ENCODE peak calls at places on chromosome 1, in ten cellular contexts. X is T-helper 2 cell; Q is choroid plexus epithelial cell; G is fibroblast of mammary gland; C is NCI-H1092; T is T-helper 9 cell; E is Ammon's horn; K is AML-193; S is NCI-H2029; J is activated T-cell treated with anti-CD3 and anti-CD28 coated beads, Interleukin-2, amount 50 U/mL, for 1 hour. R is an unnamed sample.

GRCh38 chr1:169508432-169509338 is 22.9 kb upstream of the SLC19A2 start:
- DNase-seq in J (no peak), X (peak), E (no peak), G (peak), S (no peak), T (no peak), K (no peak), C (no peak), Q (peak), R (no peak)

GRCh38 chr1:23593042-23593521 is 33.8 kb upstream of the ID3 start:
- DNase-seq in J (no peak), E (no peak), S (no peak), C (no peak), G (no peak), X (no peak), T (no peak), K (no peak), Q (no peak), R (no peak)

GRCh38 chr1:82423174-82423815 is 622.6 kb downstream of the ADGRL2 start:
- DNase-seq in T (no peak), K (no peak), S (no peak), C (no peak), X (no peak), J (no peak), Q (no peak), E (no peak), G (no peak), R (no peak)

GRCh38 chr1:212215910-212216309 is 69.3 kb upstream of the PPP2R5A start:
- DNase-seq in K (no peak), E (no peak), S (no peak), C (no peak), X (no peak), G (no peak), T (no peak), Q (no peak), J (no peak), R (no peak)

GRCh38 chr1:29990304-29990703 is 733.1 kb downstream of the MATN1 start:
- DNase-seq in S (no peak), J (no peak), C (no peak), K (no peak), G (no peak), Q (no peak), X (no peak), E (no peak), T (no peak), R (no peak)

GRCh38 chr1:7207875-7208646 is 422.8 kb downstream of the CAMTA1 start:
- DNase-seq in Q (peak), G (peak), X (peak), S (peak), T (no peak), E (peak), C (peak), J (no peak), K (peak), R (peak)

GRCh38 chr1:182143825-182144661 is 82.5 kb upstream of the ZNF648 start:
- DNase-seq in C (no peak), X (no peak), E (peak), K (peak), J (no peak), G (peak), T (no peak), S (no peak), Q (peak), R (no peak)

GRCh38 chr1:32754282-32755097 is 51.9 kb upstream of the SYNC start:
- DNase-seq in C (no peak), K (no peak), T (peak), Q (no peak), S (no peak), E (peak), J (no peak), G (peak), X (peak), R (no peak)

GRCh38 chr1:43993206-43993914 is 2.0 kb downstream of the CCDC24 start:
- DNase-seq in E (no peak), X (no peak), S (no peak), T (no peak), Q (no peak), J (no peak), C (no peak), G (no peak), K (no peak), R (no peak)

GRCh38 chr1:221440658-221441057 is 301.2 kb downstream of the DUSP10 start:
- DNase-seq in K (no peak), E (peak), S (no peak), Q (peak), J (no peak), G (peak), T (no peak), C (no peak), X (no peak), R (no peak)

GRCh38 chr1:85048296-85049064 is at the start of gene MCOLN3:
- DNase-seq in C (no peak), E (no peak), G (peak), S (peak), J (peak), T (peak), K (no peak), Q (no peak), X (peak), R (no peak)

GRCh38 chr1:237042892-237043576 is 1.1 kb downstream of the RYR2 start:
- DNase-seq in X (peak), Q (no peak), J (no peak), S (no peak), C (no peak), T (no peak), K (no peak), G (no peak), E (peak), R (no peak)

GRCh38 chr1:44619261-44619900 is 54.9 kb downstream of the TMEM53 start:
- DNase-seq in G (peak), Q (peak), S (no peak), J (no peak), E (no peak), T (no peak), X (no peak), C (no peak), K (no peak), R (no peak)

GRCh38 chr1:3353901-3354300 is 100.6 kb upstream of the ARHGEF16 start:
- DNase-seq in G (no peak), X (no peak), J (no peak), C (no peak), K (no peak), T (no peak), S (no peak), E (no peak), Q (no peak), R (no peak)

GRCh38 chr1:237139732-237140131 is 97.7 kb downstream of the RYR2 start:
- DNase-seq in K (no peak), G (no peak), J (no peak), E (peak), S (no peak), X (no peak), Q (no peak), T (no peak), C (no peak), R (no peak)

GRCh38 chr1:246142320-246142893 is 364.7 kb downstream of the SMYD3 start:
- DNase-seq in G (peak), S (no peak), Q (peak), T (no peak), J (no peak), X (no peak), C (no peak), E (no peak), K (no peak), R (no peak)

GRCh38 chr1:32716312-32717126 is 13.9 kb upstream of the SYNC start:
- DNase-seq in G (no peak), S (peak), J (no peak), C (peak), K (no peak), E (no peak), Q (peak), T (no peak), X (peak), R (no peak)

GRCh38 chr1:160776178-160776577 is 19.8 kb upstream of the LY9 start:
- DNase-seq in X (no peak), G (no peak), K (no peak), T (no peak), C (no peak), Q (no peak), S (no peak), E (no peak), J (no peak), R (no peak)

GRCh38 chr1:192311281-192311680 is 5.5 kb upstream of the RGS21 start:
- DNase-seq in S (no peak), C (no peak), E (peak), J (no peak), K (peak), X (peak), T (no peak), G (peak), Q (peak), R (no peak)

GRCh38 chr1:67383999-67384638 is 46.1 kb downstream of the SERBP1 start:
- DNase-seq in G (no peak), J (no peak), S (no peak), E (no peak), Q (no peak), X (no peak), C (no peak), K (no peak), T (no peak), R (no peak)

GRCh38 chr1:198873696-198874230 is 234.9 kb downstream of the PTPRC start:
- DNase-seq in J (no peak), C (no peak), X (no peak), S (no peak), G (no peak), E (no peak), Q (no peak), T (no peak), K (no peak), R (no peak)

GRCh38 chr1:46719689-46720088 is 775 bp upstream of the EFCAB14 start:
- DNase-seq in J (no peak), S (peak), K (peak), G (no peak), C (no peak), X (no peak), T (no peak), E (no peak), Q (no peak), R (no peak)

GRCh38 chr1:226052061-226052460 is 10.5 kb upstream of the H3-3A start:
- DNase-seq in J (no peak), E (no peak), K (no peak), X (no peak), G (no peak), Q (no peak), C (no peak), S (no peak), T (no peak), R (no peak)

GRCh38 chr1:27000817-27001460 is 7.4 kb downstream of the TRNP1 start:
- DNase-seq in Q (no peak), J (no peak), E (no peak), T (no peak), G (peak), C (no peak), X (no peak), S (no peak), K (no peak), R (no peak)

GRCh38 chr1:61082336-61083013 is at the start of gene NFIA:
- DNase-seq in T (peak), X (peak), E (peak), S (peak), Q (peak), C (no peak), G (peak), K (no peak), J (peak), R (no peak)

GRCh38 chr1:109929588-109930251 is 19.1 kb downstream of the CSF1 start:
- DNase-seq in Q (no peak), C (no peak), J (no peak), E (no peak), T (no peak), G (no peak), K (no peak), S (no peak), X (no peak), R (no peak)

GRCh38 chr1:204573563-204573925 is 57.3 kb downstream of the MDM4 start:
- DNase-seq in X (no peak), T (no peak), E (no peak), G (peak), J (no peak), C (no peak), K (no peak), S (no peak), Q (peak), R (no peak)

GRCh38 chr1:81834268-81834667 is 33.5 kb downstream of the ADGRL2 start:
- DNase-seq in T (no peak), C (no peak), E (no peak), Q (peak), K (no peak), S (no peak), X (no peak), G (no peak), J (no peak), R (no peak)

GRCh38 chr1:205496661-205497060 is 7.8 kb upstream of the CDK18 start:
- DNase-seq in J (no peak), Q (no peak), X (no peak), G (no peak), S (no peak), T (no peak), C (no peak), K (no peak), E (no peak), R (no peak)

GRCh38 chr1:231986631-231987291 is 360.2 kb downstream of the DISC1 start:
- DNase-seq in K (no peak), X (peak), C (no peak), G (peak), Q (peak), T (no peak), S (no peak), J (no peak), E (peak), R (no peak)

GRCh38 chr1:197065549-197065948 is 1.5 kb downstream of the F13B start:
- DNase-seq in C (no peak), E (no peak), T (no peak), Q (peak), S (no peak), J (no peak), G (peak), X (no peak), K (no peak), R (no peak)

GRCh38 chr1:57959727-57960300 is 536.0 kb upstream of the DAB1 start:
- DNase-seq in S (no peak), X (no peak), E (peak), C (no peak), Q (no peak), G (no peak), J (no peak), T (no peak), K (no peak), R (no peak)

GRCh38 chr1:67552336-67552759 is 122.1 kb upstream of the SERBP1 start:
- DNase-seq in C (no peak), G (no peak), Q (no peak), K (no peak), X (no peak), J (no peak), T (no peak), S (no peak), E (no peak), R (no peak)

GRCh38 chr1:39238476-39238875 is 34.0 kb downstream of the MACF1 start:
- DNase-seq in X (no peak), G (peak), J (no peak), E (peak), Q (peak), T (no peak), C (no peak), S (peak), K (no peak), R (no peak)

GRCh38 chr1:43890815-43891214 is 42.8 kb upstream of the ARTN start:
- DNase-seq in G (no peak), E (no peak), C (no peak), X (no peak), J (no peak), T (no peak), S (no peak), K (no peak), Q (peak), R (no peak)